ENCODE peak calls at places on chromosomes 4 and X, in four cellular contexts. Z is A549, E is SK-N-SH, U is HepG2. B is an unnamed sample.

GRCh38 chrX:129360175-129360574 is 163.1 kb downstream of the SMARCA1 start:
- DNase-seq in Z (peak), E (peak), U (peak), B (peak)

GRCh38 chr4:159303435-159303834 is 200.6 kb downstream of the RAPGEF2 start:
- DNase-seq in Z (no peak), E (no peak), U (no peak), B (no peak)

GRCh38 chr4:78938474-78938867 is 767 bp downstream of the PAQR3 start:
- DNase-seq in Z (no peak), E (no peak), U (no peak), B (no peak)

GRCh38 chr4:26218677-26219181 is 102.1 kb upstream of the RBPJ start:
- DNase-seq in Z (no peak), E (peak), U (no peak), B (no peak)

GRCh38 chr4:139014391-139015268 is 951 bp upstream of the NOCT start:
- DNase-seq in Z (peak), E (peak), U (peak), B (no peak)

GRCh38 chr4:88937081-88937480 is 119.9 kb downstream of the FAM13A start:
- DNase-seq in Z (no peak), E (no peak), U (no peak), B (no peak)

GRCh38 chr4:75289843-75290616 is 224.2 kb downstream of the RCHY1 start:
- DNase-seq in Z (no peak), E (no peak), U (peak), B (peak)

GRCh38 chr4:114729339-114729738 is 130.7 kb downstream of the UGT8 start:
- DNase-seq in Z (no peak), E (peak), U (no peak), B (peak)

GRCh38 chr4:7904942-7905341 is 34.7 kb downstream of the AFAP1 start:
- DNase-seq in Z (no peak), E (no peak), U (no peak), B (no peak)

GRCh38 chr4:80407246-80407645 is 71.7 kb downstream of the CFAP299 start:
- DNase-seq in Z (no peak), E (no peak), U (no peak), B (no peak)

GRCh38 chr4:152415980-152416379 is 119.9 kb downstream of the FBXW7 start:
- DNase-seq in Z (no peak), E (no peak), U (peak), B (no peak)

GRCh38 chrX:57204306-57204705 is 67.1 kb upstream of the SPIN2A start:
- DNase-seq in Z (no peak), E (no peak), U (no peak), B (no peak)

GRCh38 chrX:20309796-20310195 is 43.1 kb upstream of the RPS6KA3 start:
- DNase-seq in Z (no peak), E (no peak), U (no peak), B (no peak)

GRCh38 chrX:136574548-136574947 is 42.5 kb downstream of the VGLL1 start:
- DNase-seq in Z (no peak), E (no peak), U (peak), B (no peak)

GRCh38 chr4:101285985-101286384 is 61.3 kb downstream of the PPP3CA start:
- DNase-seq in Z (no peak), E (no peak), U (no peak), B (no peak)

GRCh38 chr4:118898684-118899138 is 10.1 kb downstream of the SYNPO2 start:
- DNase-seq in Z (no peak), E (no peak), U (no peak), B (no peak)

GRCh38 chrX:101999644-102000539 is 68.1 kb upstream of the ZMAT1 start:
- DNase-seq in Z (no peak), E (no peak), U (no peak), B (peak)

GRCh38 chr4:86451560-86452322 is 91.9 kb upstream of the MAPK10 start:
- DNase-seq in Z (no peak), E (peak), U (no peak), B (no peak)

GRCh38 chrX:40867352-40867751 is 132.0 kb upstream of the MED14 start:
- DNase-seq in Z (peak), E (no peak), U (peak), B (no peak)

GRCh38 chrX:84611843-84612636 is 109.8 kb upstream of the HDX start:
- DNase-seq in Z (no peak), E (no peak), U (no peak), B (no peak)

GRCh38 chr4:88674989-88675388 is 22.6 kb downstream of the NAP1L5 start:
- DNase-seq in Z (no peak), E (no peak), U (no peak), B (no peak)

GRCh38 chrX:17535229-17535628 is 160.2 kb downstream of the NHS start:
- DNase-seq in Z (no peak), E (peak), U (peak), B (peak)

GRCh38 chr4:16019666-16020065 is 56.7 kb upstream of the FGFBP2 start:
- DNase-seq in Z (no peak), E (no peak), U (no peak), B (no peak)
- TF ChIP-seq MAX in Z (no peak), E (no peak), U (no peak), B (no peak)

GRCh38 chr4:6278801-6279197 is 9.1 kb downstream of the WFS1 start:
- DNase-seq in Z (no peak), E (peak), U (peak), B (no peak)
- TF ChIP-seq MAX in Z (no peak), E (no peak), U (no peak), B (no peak)

DNA sequence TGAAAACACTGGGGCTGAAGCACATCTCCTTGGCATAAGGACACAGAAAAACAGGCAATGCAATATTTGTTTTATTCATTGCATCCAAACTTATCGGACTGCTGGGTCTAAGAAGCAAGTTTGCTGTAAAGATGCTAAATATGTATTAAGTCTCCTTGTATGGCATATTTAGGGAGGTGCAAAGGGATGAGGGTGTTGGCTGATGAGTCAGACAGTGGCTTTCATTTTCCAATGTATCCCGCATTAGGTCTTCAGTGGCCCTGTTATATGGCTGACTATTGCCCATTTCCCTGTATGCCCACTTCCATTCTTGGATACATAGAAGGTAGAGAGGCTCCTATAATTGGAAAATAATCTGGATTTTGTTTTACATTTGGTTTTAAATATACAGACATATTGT is 171.1 kb downstream of the IL15 start:
- DNase-seq in Z (no peak), E (no peak), U (no peak), B (no peak)
- TF ChIP-seq MAX in Z (no peak), E (no peak), U (no peak), B (no peak)

DNA sequence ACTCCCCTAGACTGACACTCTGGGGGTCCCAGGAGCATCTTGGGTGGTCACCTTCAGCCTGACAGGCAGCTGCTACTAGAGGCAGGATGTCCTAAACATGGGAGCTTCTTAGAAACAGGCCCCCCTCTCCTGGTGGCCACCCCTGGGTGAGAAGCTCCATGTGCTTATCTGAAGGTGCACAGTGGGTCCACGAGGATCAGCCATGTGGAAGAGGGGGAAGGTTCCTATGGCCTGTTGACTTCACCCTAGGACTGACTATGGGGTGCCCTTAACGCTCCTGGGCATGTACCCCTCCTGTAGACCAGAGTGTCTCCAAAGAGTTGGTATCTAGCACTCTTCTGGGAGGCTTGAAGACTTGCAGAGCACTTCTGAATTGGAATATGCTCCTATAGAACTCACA is 22.9 kb upstream of the WDR1 start:
- DNase-seq in Z (no peak), E (no peak), U (no peak), B (no peak)
- TF ChIP-seq MAX in Z (no peak), E (no peak), U (no peak), B (no peak)

DNA sequence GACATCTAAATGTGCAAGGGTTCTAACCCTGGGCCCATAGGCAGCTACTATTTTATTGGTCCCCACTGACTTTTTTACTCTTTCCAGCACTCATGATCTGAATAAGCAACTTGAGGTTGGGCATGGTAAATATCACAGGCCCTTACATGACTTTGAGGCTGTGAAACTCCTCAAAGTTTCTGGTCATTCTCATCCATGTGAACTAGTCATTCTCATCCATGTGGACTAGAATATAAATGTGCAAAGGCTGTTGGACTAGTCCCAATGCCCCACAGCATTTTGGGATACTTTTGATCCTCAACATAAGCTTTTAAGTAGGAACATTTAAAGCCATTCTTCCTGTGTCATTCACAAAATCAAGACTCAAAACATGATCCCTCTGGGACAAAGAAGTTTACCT is 290.7 kb upstream of the PPARGC1A start:
- DNase-seq in Z (no peak), E (no peak), U (no peak), B (no peak)
- TF ChIP-seq MAX in Z (no peak), E (no peak), U (no peak), B (no peak)

GRCh38 chr4:176814770-176815169 is 22.0 kb upstream of the VEGFC start:
- DNase-seq in Z (no peak), E (no peak), U (no peak), B (no peak)

GRCh38 chr4:176805155-176805554 is 12.4 kb upstream of the VEGFC start:
- DNase-seq in Z (no peak), E (no peak), U (no peak), B (no peak)

GRCh38 chr4:176810481-176811249 is 17.9 kb upstream of the VEGFC start:
- DNase-seq in Z (no peak), E (no peak), U (no peak), B (no peak)
- TF ChIP-seq MAX in Z (no peak), E (no peak), U (no peak), B (no peak)